ENCODE peak calls at places on chromosomes 4 and X, in four cellular contexts. K, L, A and W are unnamed samples.

GRCh38 chr4:74098628-74098995 is 383 bp downstream of the CXCL2 start:
- DNase-seq in K (no peak), L (peak; percentile 31), A (no peak), W (no peak)

GRCh38 chr4:99966692-99967091 is 16.6 kb upstream of the H2AZ1 start:
- DNase-seq in K (no peak), L (no peak), A (no peak), W (no peak)

GRCh38 chr4:21882050-21882839 is 66.3 kb downstream of the KCNIP4 start:
- DNase-seq in K (peak; percentile 34), L (peak; percentile 6), A (no peak), W (no peak)

GRCh38 chr4:15878011-15878410 is 60.5 kb downstream of the FGFBP1 start:
- DNase-seq in K (no peak), L (no peak), A (no peak), W (no peak)

GRCh38 chrX:123060986-123061385 is 123.1 kb upstream of the GRIA3 start:
- DNase-seq in K (no peak), L (no peak), A (no peak), W (no peak)

GRCh38 chrX:17768997-17769396 is 31.7 kb downstream of the SCML1 start:
- DNase-seq in K (no peak), L (no peak), A (no peak), W (no peak)

GRCh38 chr4:14167876-14168510 is 540.5 kb upstream of the BOD1L1 start:
- DNase-seq in K (no peak), L (peak; percentile 59), A (no peak), W (no peak)

GRCh38 chr4:52588097-52588496 is 71.0 kb downstream of the USP46 start:
- DNase-seq in K (no peak), L (peak; percentile 11), A (no peak), W (no peak)

GRCh38 chr4:131388277-131388676 is 1760.8 kb upstream of the PCDH10 start:
- DNase-seq in K (no peak), L (no peak), A (no peak), W (no peak)

GRCh38 chrX:68995780-68996551 is 167.1 kb downstream of the EFNB1 start:
- DNase-seq in K (no peak), L (peak; percentile 93), A (no peak), W (peak; percentile 7)